ENCODE peak calls at places on chromosomes 11 and 22, in six cellular contexts. X is Peyer's patch, G is glomerular endothelial cell, N is AG04450, Z is neural crest cell, S is cardiac fibroblast. I is an unnamed sample.

GRCh38 chr11:9170450-9170849 is 79.1 kb upstream of the SCUBE2 start:
- DNase-seq in X (no peak), G (no peak), N (peak; percentile 26), Z (no peak), S (peak; percentile 58), I (no peak)

GRCh38 chr11:114330373-114330772 is 34.2 kb downstream of the NNMT start:
- DNase-seq in X (no peak), G (no peak), N (no peak), Z (no peak), S (no peak), I (no peak)

GRCh38 chr11:117861151-117862018 is 15.1 kb downstream of the FXYD6 start:
- DNase-seq in X (no peak), G (no peak), N (no peak), Z (peak; percentile 31), S (peak; percentile 15), I (peak; percentile 70)

GRCh38 chr11:134901536-134901935 is 489.5 kb upstream of the B3GAT1 start:
- DNase-seq in X (no peak), G (no peak), N (no peak), Z (no peak), S (no peak), I (no peak)

GRCh38 chr11:130648601-130649000 is 200.2 kb downstream of the ADAMTS15 start:
- DNase-seq in X (no peak), G (no peak), N (no peak), Z (no peak), S (peak; percentile 70), I (no peak)

GRCh38 chr11:33909552-33909951 is 17.7 kb upstream of the LMO2 start:
- DNase-seq in X (no peak), G (no peak), N (no peak), Z (no peak), S (no peak), I (no peak)

GRCh38 chr22:24727218-24727851 is 47.2 kb downstream of the PIWIL3 start:
- DNase-seq in X (no peak), G (peak; percentile 94), N (peak; percentile 74), Z (no peak), S (peak; percentile 87), I (no peak)

GRCh38 chr11:81725691-81726090 is 1008.0 kb downstream of the FAM181B start:
- DNase-seq in X (no peak), G (no peak), N (no peak), Z (no peak), S (peak; percentile 41), I (no peak)

GRCh38 chr11:21768388-21768787 is 424.5 kb upstream of the ANO5 start:
- DNase-seq in X (no peak), G (no peak), N (no peak), Z (no peak), S (no peak), I (no peak)

GRCh38 chr11:28146123-28146751 is 38.0 kb downstream of the METTL15 start:
- DNase-seq in X (no peak), G (peak; percentile 71), N (peak; percentile 59), Z (no peak), S (peak; percentile 79), I (no peak)

GRCh38 chr11:9825315-9825714 is 161.4 kb downstream of the SWAP70 start:
- DNase-seq in X (no peak), G (peak; percentile 34), N (no peak), Z (no peak), S (peak; percentile 26), I (no peak)

GRCh38 chr22:29328566-29329500 is 13.3 kb upstream of the RASL10A start:
- DNase-seq in X (no peak), G (no peak), N (no peak), Z (no peak), S (no peak), I (no peak)

GRCh38 chr11:122910775-122911174 is 28.2 kb downstream of the JHY start:
- DNase-seq in X (no peak), G (no peak), N (no peak), Z (no peak), S (peak; percentile 53), I (no peak)

GRCh38 chr22:35785181-35785923 is 67.7 kb downstream of the APOL5 start:
- DNase-seq in X (no peak), G (no peak), N (no peak), Z (no peak), S (peak; percentile 64), I (no peak)